ENCODE peak calls at places on chromosomes 11 and 22, in eight cellular contexts. Y, B, I, D, F, C, W and K are unnamed samples. For H3K4me1 and H3K27me3, the result is how much of the 10 kb centered on the place peaks cover.

GRCh38 chr11:109145287-109145686 is 276.7 kb upstream of the C11orf87 start:
- DNase-seq in Y (no peak), B (no peak), I (no peak), D (no peak), F (no peak), C (no peak), W (no peak), K (no peak)

GRCh38 chr11:10844816-10845215 is 13.0 kb downstream of the ZBED5 start:
- DNase-seq in Y (no peak), B (no peak), I (peak), D (no peak), F (no peak), C (no peak), W (no peak), K (no peak)

GRCh38 chr11:28505216-28505615 is 397.0 kb downstream of the METTL15 start:
- DNase-seq in Y (no peak), B (no peak), I (peak), D (no peak), F (no peak), C (no peak), W (no peak), K (no peak)

GRCh38 chr22:39592104-39593060 is 21.8 kb downstream of the CACNA1I start:
- DNase-seq in Y (no peak), B (no peak), I (peak), D (peak), F (peak), C (no peak), W (peak), K (no peak)

GRCh38 chr22:19887251-19887985 is 32.7 kb upstream of the GNB1L start:
- DNase-seq in Y (no peak), B (peak), I (no peak), D (no peak), F (peak), C (no peak), W (peak), K (no peak)

GRCh38 chr22:24593810-24594568 is 1.1 kb upstream of the LRRC75B start:
- DNase-seq in Y (no peak), B (no peak), I (no peak), D (peak), F (no peak), C (no peak), W (no peak), K (no peak)

GRCh38 chr11:70503201-70503877 is 105.0 kb downstream of the CTTN start:
- DNase-seq in Y (no peak), B (peak), I (no peak), D (no peak), F (no peak), C (peak), W (peak), K (no peak)

GRCh38 chr22:20890975-20891374 is 26.2 kb upstream of the CRKL start:
- DNase-seq in Y (no peak), B (no peak), I (no peak), D (no peak), F (no peak), C (no peak), W (no peak), K (no peak)

GRCh38 chr11:130177782-130178181 is 18.2 kb downstream of the ST14 start:
- DNase-seq in Y (no peak), B (no peak), I (no peak), D (no peak), F (no peak), C (no peak), W (no peak), K (no peak)

GRCh38 chr11:114348200-114349191 is 51.8 kb downstream of the C11orf71 start:
- DNase-seq in Y (peak), B (no peak), I (peak), D (no peak), F (no peak), C (no peak), W (no peak), K (peak)

GRCh38 chr11:12564012-12564411 is 110.2 kb upstream of the TEAD1 start:
- DNase-seq in Y (no peak), B (no peak), I (no peak), D (no peak), F (no peak), C (no peak), W (no peak), K (no peak)

GRCh38 chr11:111561801-111562325 is 21.3 kb downstream of the LAYN start:
- DNase-seq in Y (no peak), B (no peak), I (peak), D (no peak), F (no peak), C (no peak), W (no peak), K (no peak)

GRCh38 chr11:123302751-123303195 is 107.7 kb upstream of the CLMP start:
- DNase-seq in Y (no peak), B (no peak), I (peak), D (no peak), F (no peak), C (no peak), W (no peak), K (no peak)

GRCh38 chr11:115887727-115888126 is 383.5 kb upstream of the CADM1 start:
- DNase-seq in Y (no peak), B (no peak), I (no peak), D (no peak), F (no peak), C (no peak), W (no peak), K (no peak)

GRCh38 chr11:88535916-88536547 is 198.5 kb upstream of the CTSC start:
- DNase-seq in Y (no peak), B (no peak), I (peak), D (no peak), F (no peak), C (no peak), W (no peak), K (no peak)

GRCh38 chr11:96111308-96111707 is 187.4 kb upstream of the MTMR2 start:
- DNase-seq in Y (no peak), B (no peak), I (no peak), D (no peak), F (no peak), C (no peak), W (no peak), K (no peak)

GRCh38 chr22:36258750-36259619 is 6.1 kb downstream of the APOL1 start:
- DNase-seq in Y (peak), B (peak), I (peak), D (peak), F (no peak), C (no peak), W (no peak), K (no peak)

GRCh38 chr11:102120437-102120935 is 10.2 kb downstream of the YAP1 start:
- DNase-seq in Y (no peak), B (no peak), I (peak), D (no peak), F (no peak), C (no peak), W (no peak), K (no peak)

GRCh38 chr11:40290031-40290650 is 1169.3 kb downstream of the LRRC4C start:
- DNase-seq in Y (no peak), B (no peak), I (no peak), D (no peak), F (no peak), C (no peak), W (no peak), K (no peak)

GRCh38 chr22:38205261-38206128 is 3.7 kb downstream of the MAFF start:
- DNase-seq in Y (peak), B (peak), I (peak), D (peak), F (peak), C (no peak), W (no peak), K (no peak)

GRCh38 chr11:19777342-19778102 is 64.9 kb downstream of the NAV2 start:
- DNase-seq in Y (peak), B (no peak), I (peak), D (no peak), F (no peak), C (no peak), W (no peak), K (no peak)

GRCh38 chr22:50191041-50191740 is 5.5 kb downstream of the TRABD start:
- DNase-seq in Y (peak), B (no peak), I (peak), D (no peak), F (peak), C (no peak), W (no peak), K (no peak)

GRCh38 chr11:83157755-83158473 is 983 bp downstream of the PCF11 start:
- DNase-seq in Y (peak), B (peak), I (peak), D (peak), F (peak), C (peak), W (no peak), K (peak)

GRCh38 chr11:118843518-118843917 is 40.2 kb upstream of the CXCR5 start:
- DNase-seq in Y (no peak), B (no peak), I (no peak), D (no peak), F (no peak), C (no peak), W (no peak), K (no peak)

GRCh38 chr22:41308054-41308453 is 6.7 kb downstream of the ZC3H7B start:
- DNase-seq in Y (no peak), B (no peak), I (no peak), D (no peak), F (peak), C (no peak), W (no peak), K (no peak)

GRCh38 chr22:44363214-44363979 is 50.6 kb upstream of the SHISAL1 start:
- DNase-seq in Y (no peak), B (peak), I (peak), D (peak), F (peak), C (peak), W (peak), K (no peak)

GRCh38 chr11:70762810-70763209 is 364.5 kb downstream of the CTTN start:
- DNase-seq in Y (no peak), B (no peak), I (no peak), D (no peak), F (no peak), C (peak), W (no peak), K (no peak)

GRCh38 chr11:73314121-73314948 is 6.3 kb downstream of the ARHGEF17 start:
- DNase-seq in Y (peak), B (peak), I (peak), D (no peak), F (no peak), C (peak), W (no peak), K (peak)
- H3K4me1 ChIP-seq in Y (half or more), B (half or more), I (half or more), D (under half), F (under half), C (half or more), W (under half), K (under half)

GRCh38 chr22:31661851-31662667 is at the start of gene PISD:
- DNase-seq in Y (peak), B (peak), I (peak), D (peak), F (peak), C (peak), W (peak), K (peak)

GRCh38 chr22:31654408-31654807 is 7.6 kb downstream of the PISD start:
- DNase-seq in Y (no peak), B (no peak), I (no peak), D (no peak), F (no peak), C (no peak), W (no peak), K (no peak)

GRCh38 chr22:31653944-31654343 is 8.1 kb downstream of the PISD start:
- DNase-seq in Y (no peak), B (no peak), I (no peak), D (no peak), F (no peak), C (no peak), W (no peak), K (no peak)

GRCh38 chr22:31662668-31663037 is 638 bp upstream of the PISD start:
- DNase-seq in Y (no peak), B (no peak), I (no peak), D (no peak), F (no peak), C (no peak), W (no peak), K (no peak)

GRCh38 chr22:31659246-31659645 is 2.8 kb downstream of the PISD start:
- DNase-seq in Y (no peak), B (no peak), I (no peak), D (no peak), F (no peak), C (no peak), W (no peak), K (no peak)
- H3K4me3 ChIP-seq in Y (no peak), B (no peak), I (no peak), D (no peak), F (no peak), C (no peak), W (no peak), K (no peak)

GRCh38 chr11:45323598-45324249 is 37.6 kb upstream of the SYT13 start:
- DNase-seq in Y (no peak), B (no peak), I (no peak), D (no peak), F (no peak), C (no peak), W (no peak), K (no peak)

GRCh38 chr11:45321031-45321595 is 35.0 kb upstream of the SYT13 start:
- DNase-seq in Y (no peak), B (no peak), I (no peak), D (no peak), F (no peak), C (no peak), W (no peak), K (no peak)

GRCh38 chr11:45322891-45323597 is 36.9 kb upstream of the SYT13 start:
- DNase-seq in Y (no peak), B (no peak), I (no peak), D (no peak), F (no peak), C (no peak), W (no peak), K (no peak)

GRCh38 chr11:45321669-45322068 is 35.5 kb upstream of the SYT13 start:
- DNase-seq in Y (no peak), B (no peak), I (no peak), D (no peak), F (no peak), C (no peak), W (no peak), K (no peak)

DNA sequence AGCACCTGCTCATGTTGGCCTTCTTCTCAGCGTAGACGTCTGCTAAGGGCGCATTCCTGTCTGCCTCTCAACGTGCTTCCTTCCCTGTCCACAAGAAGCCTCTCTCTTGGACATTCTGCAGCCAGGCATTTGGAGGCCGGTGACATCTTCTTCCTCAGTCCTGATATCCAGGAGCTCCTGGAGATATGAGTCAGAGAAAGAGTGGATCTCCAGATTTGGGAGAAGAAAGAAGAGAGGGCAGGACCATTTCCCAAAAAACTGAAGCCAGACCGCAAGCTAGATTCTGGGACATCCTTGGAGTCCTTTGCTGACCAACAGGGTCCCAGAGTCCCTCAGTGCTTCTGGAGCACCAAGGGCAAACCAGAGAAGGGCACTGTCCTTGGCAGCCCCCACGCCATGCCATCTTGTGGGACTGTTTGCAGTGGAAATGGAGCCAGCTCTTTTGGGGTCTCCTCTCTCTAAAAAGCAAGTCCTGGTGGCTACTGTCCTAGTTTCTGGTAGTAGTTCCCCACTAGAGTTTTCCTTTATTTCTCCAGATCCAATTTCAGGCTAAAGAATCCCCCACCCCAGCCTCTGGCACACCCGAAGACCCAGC is 36.1 kb upstream of the SYT13 start:
- DNase-seq in Y (no peak), B (no peak), I (no peak), D (no peak), F (no peak), C (no peak), W (no peak), K (no peak)
- H3K27me3 ChIP-seq in Y (under half), B (under half), I (half or more), D (under half), F (under half), C (under half), W (under half), K (under half)

DNA sequence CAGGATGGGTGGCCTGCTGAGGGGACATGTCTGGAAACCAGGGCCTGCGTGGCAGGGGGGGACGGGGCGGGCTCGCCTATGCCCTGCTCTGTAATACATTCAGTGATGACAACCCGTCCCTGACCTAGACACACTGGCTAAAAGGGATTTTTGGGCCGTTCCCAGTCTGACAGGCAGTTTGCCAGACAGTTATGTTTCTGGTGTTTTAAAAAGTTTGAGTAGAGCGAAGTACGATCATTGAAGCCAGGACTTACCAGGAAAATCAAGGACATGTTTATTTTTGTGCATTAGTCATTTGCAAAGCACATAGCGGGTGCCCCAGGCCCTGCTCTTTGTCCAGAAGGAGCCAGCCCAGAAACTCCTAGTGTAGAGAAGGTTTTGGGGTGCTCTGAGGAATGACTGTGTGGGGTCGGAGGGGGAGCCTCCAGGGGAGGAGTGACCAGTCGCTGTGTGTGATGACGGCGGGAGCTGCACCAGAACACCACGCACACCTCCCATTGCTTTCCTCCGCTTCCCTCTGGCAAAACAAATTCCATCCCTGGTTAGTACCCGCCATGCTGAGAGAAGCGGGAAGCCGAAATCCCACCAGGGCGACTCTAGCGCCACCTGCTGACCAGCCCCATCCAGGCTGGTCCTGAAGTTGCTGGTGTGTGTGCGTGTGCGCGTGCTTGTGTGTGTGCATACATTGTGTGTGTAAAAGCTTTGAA is 50.8 kb downstream of the FBLN1 start:
- DNase-seq in Y (peak), B (peak), I (peak), D (peak), F (peak), C (peak), W (no peak), K (peak)
- H3K4me1 ChIP-seq in Y (under half), B (under half), I (half or more), D (under half), F (under half), C (under half), W (under half), K (under half)

GRCh38 chr11:35166369-35167360 is 27.7 kb downstream of the CD44 start:
- DNase-seq in Y (no peak), B (no peak), I (peak), D (peak), F (peak), C (no peak), W (peak), K (no peak)
- H3K4me3 ChIP-seq in Y (no peak), B (no peak), I (peak), D (no peak), F (no peak), C (no peak), W (no peak), K (no peak)

GRCh38 chr11:16610213-16610737 is 128.2 kb upstream of the C11orf58 start:
- DNase-seq in Y (no peak), B (no peak), I (no peak), D (no peak), F (no peak), C (no peak), W (no peak), K (no peak)

GRCh38 chr11:16610738-16611388 is 127.6 kb upstream of the C11orf58 start:
- DNase-seq in Y (peak), B (no peak), I (no peak), D (no peak), F (no peak), C (no peak), W (peak), K (no peak)

GRCh38 chr11:16607675-16608644 is 130.5 kb upstream of the C11orf58 start:
- DNase-seq in Y (peak), B (peak), I (peak), D (no peak), F (peak), C (peak), W (peak), K (peak)

GRCh38 chr11:16611395-16612233 is 126.8 kb upstream of the C11orf58 start:
- DNase-seq in Y (peak), B (no peak), I (no peak), D (no peak), F (no peak), C (no peak), W (no peak), K (no peak)

DNA sequence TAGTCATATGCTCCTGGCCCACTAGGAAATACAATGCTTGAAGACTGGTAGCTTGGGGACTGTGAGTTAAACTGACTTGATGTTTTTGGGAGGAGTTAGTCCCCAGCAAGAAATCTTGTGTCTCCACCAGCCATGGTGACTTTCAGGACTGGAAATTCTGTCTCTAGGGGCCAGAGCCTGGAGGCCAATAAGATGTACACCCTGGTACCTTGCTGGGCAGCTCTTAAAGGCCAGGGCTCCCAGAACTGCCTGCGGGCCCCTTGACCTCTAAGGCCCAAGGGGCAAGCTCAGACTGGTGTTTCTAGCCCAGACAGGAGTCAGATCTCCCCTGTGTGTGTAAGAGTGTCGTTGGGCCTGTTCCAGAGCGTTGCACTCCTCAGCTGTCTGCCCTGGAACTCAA is 128.7 kb upstream of the C11orf58 start:
- DNase-seq in Y (no peak), B (no peak), I (no peak), D (no peak), F (no peak), C (no peak), W (no peak), K (no peak)
- H3K27me3 ChIP-seq in Y (half or more), B (half or more), I (half or more), D (half or more), F (under half), C (half or more), W (half or more), K (under half)

GRCh38 chr11:60908803-60909202 is 2.4 kb upstream of the PRPF19 start:
- DNase-seq in Y (no peak), B (no peak), I (no peak), D (no peak), F (no peak), C (no peak), W (no peak), K (no peak)
- H3K4me1 ChIP-seq in Y (under half), B (half or more), I (under half), D (under half), F (under half), C (under half), W (under half), K (under half)

GRCh38 chr11:47236482-47236881 is 12.1 kb downstream of the ACP2 start:
- DNase-seq in Y (no peak), B (no peak), I (peak), D (no peak), F (no peak), C (no peak), W (no peak), K (no peak)

GRCh38 chr11:47242596-47243192 is 5.9 kb downstream of the ACP2 start:
- DNase-seq in Y (no peak), B (no peak), I (no peak), D (no peak), F (no peak), C (no peak), W (no peak), K (no peak)

GRCh38 chr11:47241740-47242400 is 6.7 kb downstream of the ACP2 start:
- DNase-seq in Y (no peak), B (no peak), I (no peak), D (no peak), F (no peak), C (no peak), W (no peak), K (no peak)

GRCh38 chr11:47243454-47243853 is 5.2 kb downstream of the ACP2 start:
- DNase-seq in Y (no peak), B (no peak), I (no peak), D (no peak), F (no peak), C (no peak), W (no peak), K (no peak)

DNA sequence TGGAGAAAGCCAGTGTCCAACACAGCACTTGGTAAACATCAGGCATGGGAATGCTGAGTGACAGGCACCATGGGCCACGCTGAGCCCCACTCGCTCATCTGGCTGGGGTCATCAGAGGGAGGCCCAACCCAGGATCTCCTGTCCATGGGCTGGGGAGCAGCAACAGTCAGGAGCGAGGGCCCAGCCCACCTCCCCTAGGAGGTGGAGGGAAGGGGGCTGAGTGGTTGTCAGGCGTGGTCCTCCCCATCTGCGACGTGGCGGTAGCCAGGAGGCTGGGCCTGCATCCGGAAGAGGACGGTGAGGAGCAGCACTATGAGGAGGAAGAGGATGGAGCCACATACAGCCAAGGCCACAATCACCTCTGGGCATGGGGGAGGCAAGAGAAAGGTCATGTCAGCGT is 8.7 kb downstream of the ACP2 start:
- DNase-seq in Y (no peak), B (no peak), I (no peak), D (no peak), F (no peak), C (no peak), W (no peak), K (no peak)
- H3K4me3 ChIP-seq in Y (no peak), B (no peak), I (no peak), D (no peak), F (no peak), C (no peak), W (no peak), K (no peak)